ENCODE peak calls at places on chromosomes 2 and 18, in six cellular contexts. J is upper lobe of right lung, Q is suprapubic skin, U is tibial artery, H is ovary, O is cardiac fibroblast. D is an unnamed sample.

GRCh38 chr2:64651590-64651989 is 2.1 kb downstream of the SERTAD2 start:
- DNase-seq in J (no peak), Q (no peak), U (no peak), H (no peak), O (no peak), D (no peak)

GRCh38 chr2:47274780-47275117 is 119.6 kb upstream of the STPG4 start:
- DNase-seq in J (no peak), Q (no peak), U (no peak), H (no peak), O (peak), D (no peak)

GRCh38 chr2:118442949-118443348 is 354.7 kb downstream of the INSIG2 start:
- DNase-seq in J (no peak), Q (no peak), U (no peak), H (no peak), O (no peak), D (no peak)

GRCh38 chr18:62523631-62524442 is 1.0 kb downstream of the ZCCHC2 start:
- DNase-seq in J (peak), Q (peak), U (peak), H (peak), O (peak), D (peak)

GRCh38 chr18:12258719-12259705 is 4.9 kb downstream of the CIDEA start:
- DNase-seq in J (no peak), Q (no peak), U (no peak), H (no peak), O (no peak), D (no peak)

GRCh38 chr2:181917378-181917735 is 25.8 kb downstream of the ITPRID2 start:
- DNase-seq in J (no peak), Q (no peak), U (no peak), H (no peak), O (no peak), D (no peak)

GRCh38 chr2:138581909-138582308 is 80.3 kb downstream of the SPOPL start:
- DNase-seq in J (no peak), Q (no peak), U (no peak), H (no peak), O (no peak), D (no peak)

GRCh38 chr2:148658807-148659722 is 14.5 kb downstream of the EPC2 start:
- DNase-seq in J (no peak), Q (no peak), U (no peak), H (no peak), O (peak), D (no peak)

GRCh38 chr2:224444783-224445182 is 42.9 kb upstream of the FAM124B start:
- DNase-seq in J (no peak), Q (no peak), U (no peak), H (no peak), O (no peak), D (no peak)

GRCh38 chr18:31990823-31991222 is 27.8 kb upstream of the RNF125 start:
- DNase-seq in J (no peak), Q (no peak), U (no peak), H (no peak), O (no peak), D (no peak)

GRCh38 chr2:158723921-158724802 is 71.0 kb upstream of the DAPL1 start:
- DNase-seq in J (no peak), Q (no peak), U (no peak), H (no peak), O (no peak), D (no peak)
- TF ChIP-seq CTCF in J (peak), Q (no peak), U (no peak), H (no peak), O (peak), D (peak)

GRCh38 chr2:200471928-200472645 is 37.8 kb downstream of the KCTD18 start:
- DNase-seq in J (no peak), Q (no peak), U (no peak), H (no peak), O (no peak), D (no peak)

GRCh38 chr2:200469708-200470600 is 39.9 kb downstream of the KCTD18 start:
- DNase-seq in J (no peak), Q (no peak), U (no peak), H (no peak), O (no peak), D (no peak)

GRCh38 chr2:200472853-200473464 is 36.9 kb downstream of the KCTD18 start:
- DNase-seq in J (no peak), Q (no peak), U (no peak), H (no peak), O (no peak), D (no peak)

GRCh38 chr2:200467806-200468686 is 41.8 kb downstream of the KCTD18 start:
- DNase-seq in J (no peak), Q (no peak), U (no peak), H (no peak), O (no peak), D (no peak)

GRCh38 chr2:200471324-200471848 is 38.5 kb downstream of the KCTD18 start:
- DNase-seq in J (no peak), Q (no peak), U (no peak), H (no peak), O (peak), D (no peak)
- TF ChIP-seq CTCF in J (peak), Q (peak), U (no peak), H (no peak), O (peak), D (peak)

DNA sequence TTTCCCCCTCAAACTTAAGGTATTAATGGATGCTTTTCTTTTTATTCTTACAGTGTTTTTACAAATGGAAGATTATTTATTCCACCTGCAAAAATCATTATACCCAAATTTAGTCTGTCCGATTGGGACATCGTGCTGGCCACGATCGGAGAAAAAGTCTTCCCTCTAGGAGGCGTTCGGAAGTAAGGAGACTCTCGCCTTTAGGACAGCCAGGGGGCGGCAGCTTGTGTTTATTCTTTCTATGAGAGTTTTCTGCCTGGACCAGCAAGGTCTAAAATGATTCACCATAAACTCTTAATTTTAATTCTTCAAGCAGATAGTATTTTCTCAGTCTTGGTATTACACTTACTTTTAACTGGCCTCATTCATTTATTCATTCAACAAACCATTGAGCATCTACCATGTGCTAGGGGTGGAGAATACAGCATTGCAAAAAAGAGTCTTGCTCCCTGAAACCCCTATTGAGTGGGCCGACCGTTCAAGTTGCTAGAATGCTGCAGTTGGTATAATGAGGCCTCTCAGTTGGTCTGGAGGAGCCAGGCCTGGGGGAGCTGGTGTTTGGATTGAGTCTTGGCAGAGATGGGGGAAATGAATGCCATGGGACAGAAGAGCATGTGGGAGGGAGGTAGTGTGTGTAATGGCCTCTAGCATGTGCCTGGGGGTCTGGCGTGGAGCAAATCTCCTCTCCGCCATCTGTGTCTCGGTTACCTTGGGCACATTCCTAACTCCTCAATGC is 38.7 kb downstream of the DCDC2C start:
- DNase-seq in J (no peak), Q (no peak), U (no peak), H (no peak), O (no peak), D (no peak)
- TF ChIP-seq CTCF in J (no peak), Q (no peak), U (no peak), H (no peak), O (no peak), D (no peak)

GRCh38 chr2:9142551-9143263 is 63.9 kb upstream of the ASAP2 start:
- DNase-seq in J (peak), Q (peak), U (peak), H (peak), O (peak), D (peak)
- TF ChIP-seq CTCF in J (peak), Q (peak), U (peak), H (peak), O (peak), D (peak)